ENCODE peak calls at places on chromosomes 13 and 19, in four cellular contexts. N is GM12878, O is H1, E is HepG2. W is an unnamed sample.

GRCh38 chr13:46297338-46297737 is 85.6 kb downstream of the LRRC63 start:
- DNase-seq in O (no peak), E (no peak), N (no peak), W (no peak)

GRCh38 chr13:110826861-110827672 is 87.8 kb downstream of the ANKRD10 start:
- DNase-seq in O (no peak), E (no peak), N (no peak), W (no peak)

GRCh38 chr13:108915634-108916497 is 286.5 kb downstream of the MYO16 start:
- DNase-seq in E (peak), O (no peak), N (peak), W (no peak)

GRCh38 chr19:37963190-37963947 is 56.4 kb downstream of the SIPA1L3 start:
- DNase-seq in O (no peak), N (no peak), E (peak), W (no peak)

GRCh38 chr19:38726761-38727301 is 17.4 kb downstream of the CAPN12 start:
- DNase-seq in N (no peak), O (no peak), E (no peak), W (no peak)

GRCh38 chr13:24528816-24529398 is 16.3 kb upstream of the PARP4 start:
- DNase-seq in N (no peak), E (no peak), O (no peak), W (no peak)

GRCh38 chr13:27952931-27953670 is 16.0 kb downstream of the CDX2 start:
- DNase-seq in N (no peak), E (peak), O (no peak), W (no peak)

GRCh38 chr19:31334849-31335624 is 14.2 kb downstream of the TSHZ3 start:
- DNase-seq in E (no peak), O (no peak), N (no peak), W (no peak)

GRCh38 chr19:54465367-54466109 is 2.0 kb upstream of the LENG9 start:
- DNase-seq in E (no peak), N (no peak), O (no peak), W (no peak)

GRCh38 chr19:10353793-10354391 is 14.5 kb upstream of the ICAM3 start:
- DNase-seq in O (peak), N (no peak), E (no peak), W (peak)

GRCh38 chr13:75759531-75759930 is 123.4 kb downstream of the LMO7 start:
- DNase-seq in N (no peak), O (no peak), E (peak), W (no peak)

GRCh38 chr13:69910800-69911199 is 196.8 kb upstream of the ATXN8OS start:
- DNase-seq in O (no peak), E (peak), N (no peak), W (no peak)

GRCh38 chr19:38011426-38011825 is 104.4 kb downstream of the SIPA1L3 start:
- DNase-seq in E (no peak), N (no peak), O (no peak), W (no peak)

DNA sequence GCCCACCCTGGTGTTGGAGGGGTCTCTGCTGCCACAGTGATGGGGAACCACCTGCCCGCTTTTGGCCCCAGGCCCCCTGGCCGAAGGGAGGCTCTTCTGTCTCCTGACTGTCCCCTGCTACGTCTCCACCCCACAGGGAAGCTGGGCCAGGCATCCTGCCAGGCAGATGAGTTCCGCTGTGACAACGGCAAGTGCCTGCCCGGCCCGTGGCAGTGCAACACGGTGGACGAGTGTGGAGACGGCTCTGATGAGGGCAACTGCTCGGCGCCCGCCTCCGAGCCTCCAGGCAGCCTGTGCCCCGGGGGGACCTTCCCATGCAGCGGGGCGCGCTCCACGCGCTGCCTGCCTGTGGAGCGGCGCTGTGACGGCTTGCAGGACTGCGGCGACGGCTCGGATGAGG is 11.0 kb downstream of the LRP3 start:
- DNase-seq in O (no peak), N (no peak), E (no peak), W (no peak)
- TF ChIP-seq TAF1 in O (no peak), N (no peak), E (no peak), W (no peak)

GRCh38 chr19:5680437-5681368 is at the start of the genes HSD11B1L and MICOS13:
- DNase-seq in E (peak), N (peak), O (peak), W (peak)
- TF ChIP-seq POLR2A in E (peak), N (peak), O (no peak), W (peak)

DNA sequence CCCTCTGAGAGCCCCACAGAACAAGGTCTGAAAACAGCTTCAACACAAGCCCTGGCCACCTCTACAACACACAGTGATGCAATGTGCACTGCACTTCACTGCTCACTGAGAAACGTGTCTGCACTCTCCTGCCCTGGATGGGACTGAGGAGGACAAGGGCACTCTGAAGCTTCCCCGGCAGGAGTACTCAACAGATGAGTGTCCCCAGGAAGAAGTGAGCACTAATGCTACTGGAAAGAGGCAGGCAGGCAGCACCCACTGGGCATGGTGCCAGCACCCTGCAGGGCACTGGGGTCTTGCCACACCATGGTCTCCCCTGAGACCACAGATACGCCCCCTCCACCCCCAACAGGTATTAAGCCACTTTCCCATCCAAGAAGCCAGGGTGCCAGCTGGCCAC is 17.7 kb upstream of the SLC35E1 start:
- DNase-seq in O (no peak), N (no peak), E (no peak), W (no peak)
- TF ChIP-seq TAF1 in O (no peak), N (no peak), E (no peak), W (no peak)

DNA sequence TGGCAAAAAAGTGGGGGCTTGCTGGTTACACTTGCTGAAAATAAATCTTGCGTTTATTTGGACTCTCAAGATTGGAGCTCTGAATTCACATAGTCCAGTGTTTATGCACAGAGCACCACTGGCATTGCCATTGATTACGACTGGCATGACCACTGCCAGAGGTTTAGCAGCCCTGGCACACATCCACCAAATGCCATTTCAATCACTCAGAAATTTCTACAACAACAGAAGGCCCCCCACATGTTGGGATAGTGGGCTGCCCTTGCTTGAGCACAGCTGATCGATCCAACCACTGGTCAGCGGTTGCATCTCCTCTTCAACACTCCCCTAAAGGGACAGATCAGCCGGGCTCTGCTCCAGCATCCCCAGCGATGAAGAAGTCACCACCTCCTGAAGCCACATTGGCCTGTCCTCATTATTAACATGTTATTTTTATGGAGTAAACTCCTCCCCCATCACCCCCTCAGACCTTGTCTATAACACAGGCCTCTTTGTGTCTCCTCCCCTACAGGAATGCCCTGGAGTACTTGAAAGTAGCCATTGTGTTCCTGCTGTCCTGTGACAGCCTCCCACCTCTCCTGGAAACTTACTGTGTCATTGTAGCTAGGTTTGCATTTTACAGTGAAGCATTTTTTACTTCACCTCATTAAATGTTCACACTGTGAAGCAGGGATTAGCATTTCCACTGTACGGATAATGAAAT is 51.3 kb downstream of the CDADC1 start:
- DNase-seq in E (peak), O (peak), N (no peak), W (no peak)
- TF ChIP-seq POLR2A in E (peak), O (no peak), N (no peak), W (no peak)

GRCh38 chr19:2540646-2541454 is 64.9 kb downstream of the GADD45B start:
- DNase-seq in E (peak), O (peak), N (no peak), W (no peak)
- TF ChIP-seq TAF1 in E (no peak), O (peak), N (no peak), W (no peak)

GRCh38 chr19:925912-926594 is at the start of gene ARID3A:
- DNase-seq in N (no peak), E (no peak), O (no peak), W (peak)
- TF ChIP-seq POLR2A in N (peak), E (no peak), O (no peak), W (peak)

GRCh38 chr19:51469162-51469561 is 9.2 kb upstream of the CEACAM18 start:
- DNase-seq in O (no peak), N (no peak), E (no peak), W (no peak)

GRCh38 chr19:51470966-51471365 is 7.4 kb upstream of the CEACAM18 start:
- DNase-seq in N (no peak), E (no peak), O (no peak), W (no peak)

GRCh38 chr19:51467864-51468544 is 9.8 kb upstream of the SIGLEC8 start:
- DNase-seq in E (no peak), O (no peak), N (no peak), W (no peak)

GRCh38 chr19:51469629-51470028 is 8.7 kb upstream of the CEACAM18 start:
- DNase-seq in N (no peak), E (no peak), O (no peak), W (no peak)

GRCh38 chr19:51468545-51468920 is 9.8 kb upstream of the CEACAM18 start:
- DNase-seq in N (no peak), E (no peak), O (no peak), W (no peak)
- TF ChIP-seq TAF1 in N (no peak), E (no peak), O (no peak), W (no peak)

GRCh38 chr13:36819064-36819810 is at the start of gene RFXAP:
- DNase-seq in N (peak), O (peak), E (peak), W (peak)
- TF ChIP-seq POLR2A in N (peak), O (no peak), E (peak), W (peak)

DNA sequence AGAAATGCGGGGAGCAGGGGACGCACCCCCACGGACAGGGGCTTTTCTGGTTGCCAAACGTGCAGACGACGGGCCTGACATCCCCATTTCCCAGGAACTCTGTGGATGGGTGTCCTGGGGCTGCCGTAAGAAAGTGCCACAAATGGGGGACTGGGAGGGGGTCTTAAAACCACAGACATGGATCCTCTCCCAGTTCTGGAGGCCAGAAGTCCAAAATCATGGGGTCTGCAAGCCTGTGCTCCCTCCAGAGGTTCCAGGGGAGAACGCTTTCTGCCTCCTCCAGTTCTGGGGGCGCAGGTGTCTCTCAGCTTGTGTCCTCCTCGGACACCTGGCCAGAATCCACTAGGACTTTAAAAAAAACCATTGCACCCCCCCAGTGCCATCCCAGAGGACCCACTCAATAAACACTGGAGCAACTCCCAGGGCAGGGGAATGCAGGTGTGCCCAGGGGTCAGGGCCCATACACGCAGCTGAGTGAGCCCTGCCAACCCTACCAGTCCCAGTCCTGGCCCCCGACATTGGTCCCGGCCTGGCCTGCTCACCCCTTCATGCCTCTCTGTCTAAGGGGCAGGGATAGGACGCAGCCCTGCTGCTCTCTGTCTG is 103.9 kb downstream of the GADD45B start:
- DNase-seq in N (no peak), E (no peak), O (no peak), W (no peak)
- TF ChIP-seq TAF1 in N (no peak), E (no peak), O (no peak), W (no peak)

DNA sequence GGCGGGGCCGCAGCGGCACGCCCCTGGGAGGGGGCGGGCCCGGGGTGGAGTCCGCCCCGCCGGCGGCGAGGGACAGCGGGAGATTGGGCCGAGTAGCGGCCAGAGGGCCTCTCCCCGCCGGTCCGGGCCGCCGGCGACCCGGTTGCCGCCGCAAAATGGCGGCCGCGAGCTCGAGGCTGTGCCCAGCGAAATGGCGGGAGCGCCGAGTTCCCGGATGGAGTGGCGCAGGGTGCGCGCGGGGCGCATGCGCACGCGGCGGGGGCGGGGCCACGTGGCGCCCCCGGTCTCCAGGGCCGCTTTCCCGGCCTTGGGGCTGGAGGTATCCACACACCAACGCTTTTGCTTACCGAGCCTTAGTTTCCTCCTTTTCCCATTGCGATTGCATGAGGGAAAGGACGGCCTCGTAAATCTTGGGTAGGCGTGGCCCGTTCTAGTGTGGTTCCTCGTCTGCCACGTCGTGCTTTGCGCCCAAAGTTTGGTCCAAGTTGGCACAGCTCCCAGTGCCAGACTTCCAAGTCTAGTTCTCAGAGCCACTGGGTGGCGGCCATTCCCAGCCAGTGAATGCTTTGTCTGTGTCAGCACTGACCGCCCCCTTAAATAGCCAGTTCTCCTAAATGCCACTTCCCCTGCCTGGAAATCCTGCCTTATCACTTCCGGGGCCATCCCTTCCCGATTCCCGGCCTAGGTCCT is 491 bp downstream of the CIRBP start:
- DNase-seq in O (peak), N (no peak), E (peak), W (peak)
- TF ChIP-seq POLR2A in O (peak), N (peak), E (peak), W (peak)